ENCODE peak calls at places on chromosomes 5 and 9, in eight cellular contexts. F is GM12865, O is lower lobe of right lung, B is NB4, G is heart left ventricle, N is body of pancreas, C is endothelial cell of umbilical vein, K is Peyer's patch. Q is an unnamed sample.

GRCh38 chr9:71642043-71642442 is 126.3 kb downstream of the CEMIP2 start:
- DNase-seq in C (no peak), B (no peak), K (no peak), O (no peak), F (no peak), N (no peak), G (no peak), Q (no peak)

GRCh38 chr9:115146581-115147021 is 28.6 kb upstream of the TNC start:
- DNase-seq in O (no peak), B (no peak), F (no peak), C (no peak), N (no peak), K (no peak), G (no peak), Q (no peak)

GRCh38 chr5:169978744-169979143 is 1.6 kb downstream of the INSYN2B start:
- DNase-seq in G (no peak), B (no peak), K (no peak), O (no peak), C (no peak), F (no peak), N (no peak), Q (no peak)

GRCh38 chr5:147973086-147973485 is 66.7 kb upstream of the C5orf46 start:
- DNase-seq in N (no peak), F (no peak), K (no peak), O (no peak), G (no peak), B (no peak), C (no peak), Q (no peak)

GRCh38 chr9:106868096-106868495 is 5.1 kb downstream of the ZNF462 start:
- DNase-seq in C (no peak), K (no peak), F (no peak), G (no peak), N (no peak), O (no peak), B (no peak), Q (no peak)

GRCh38 chr9:135215571-135216161 is 128.2 kb downstream of the OLFM1 start:
- DNase-seq in K (no peak), C (no peak), G (peak), B (no peak), F (peak), O (peak), N (peak), Q (peak)

GRCh38 chr5:8340739-8341344 is 471.9 kb downstream of the MTRR start:
- DNase-seq in C (no peak), N (no peak), B (peak), G (no peak), K (no peak), F (no peak), O (no peak), Q (peak)

GRCh38 chr9:68515304-68516017 is 25.2 kb downstream of the TMEM252 start:
- DNase-seq in F (no peak), K (no peak), G (no peak), N (no peak), B (no peak), C (no peak), O (no peak), Q (peak)

GRCh38 chr5:61538722-61539501 is 206.9 kb downstream of the ZSWIM6 start:
- DNase-seq in C (no peak), O (no peak), B (no peak), N (no peak), G (no peak), F (no peak), K (no peak), Q (no peak)

GRCh38 chr5:33539192-33539591 is 98.4 kb downstream of the TARS1 start:
- DNase-seq in N (no peak), C (no peak), K (no peak), O (no peak), B (no peak), F (no peak), G (no peak), Q (no peak)

GRCh38 chr5:160199410-160199911 is 29.8 kb upstream of the FABP6 start:
- DNase-seq in K (peak), F (peak), G (peak), B (peak), O (peak), C (peak), N (peak), Q (peak)

GRCh38 chr5:106843812-106844416 is 826.8 kb downstream of the EFNA5 start:
- DNase-seq in O (no peak), N (no peak), G (no peak), K (no peak), C (peak), B (peak), F (peak), Q (no peak)

GRCh38 chr5:145681686-145682085 is 153.5 kb downstream of the PRELID2 start:
- DNase-seq in N (peak), F (peak), G (peak), O (no peak), C (peak), K (no peak), B (peak), Q (no peak)

GRCh38 chr5:143398451-143399237 is 4.8 kb downstream of the NR3C1 start:
- DNase-seq in G (no peak), C (peak), K (no peak), N (no peak), B (peak), O (no peak), F (no peak), Q (no peak)

GRCh38 chr5:179385892-179386291 is 40.6 kb upstream of the ADAMTS2 start:
- DNase-seq in F (no peak), B (no peak), G (no peak), O (no peak), C (no peak), K (no peak), N (no peak), Q (no peak)

GRCh38 chr9:77424993-77425392 is 223.1 kb downstream of the GNA14 start:
- DNase-seq in N (no peak), F (no peak), C (peak), O (no peak), G (no peak), K (no peak), B (no peak), Q (no peak)

GRCh38 chr5:81703840-81704239 is 47.1 kb downstream of the SSBP2 start:
- DNase-seq in N (no peak), O (no peak), K (no peak), B (no peak), C (no peak), G (no peak), F (no peak), Q (no peak)

GRCh38 chr5:1464096-1464446 is 18.8 kb upstream of the SLC6A3 start:
- DNase-seq in F (no peak), K (no peak), O (no peak), N (no peak), C (no peak), G (peak), B (no peak), Q (no peak)

GRCh38 chr5:134258896-134259295 is 33.0 kb upstream of the PPP2CA start:
- DNase-seq in N (no peak), B (no peak), O (no peak), K (no peak), F (no peak), C (no peak), G (no peak), Q (no peak)

GRCh38 chr9:20649381-20649780 is 27.1 kb upstream of the MLLT3 start:
- DNase-seq in G (no peak), N (no peak), C (peak), B (no peak), K (no peak), O (no peak), F (no peak), Q (no peak)

GRCh38 chr5:134003064-134003956 is 1.5 kb downstream of the VDAC1 start:
- DNase-seq in G (no peak), K (no peak), N (no peak), F (no peak), O (no peak), C (no peak), B (peak), Q (no peak)

GRCh38 chr9:31210982-31211570 is 1173.4 kb upstream of the ACO1 start:
- DNase-seq in F (no peak), O (peak), K (peak), N (no peak), C (no peak), B (no peak), G (no peak), Q (no peak)

GRCh38 chr5:145872914-145873313 is at the start of gene GRXCR2:
- DNase-seq in N (no peak), G (no peak), K (no peak), B (no peak), O (no peak), F (no peak), C (no peak), Q (no peak)

GRCh38 chr9:108081112-108081511 is 591.5 kb upstream of the KLF4 start:
- DNase-seq in N (no peak), O (no peak), B (no peak), K (no peak), F (no peak), G (no peak), C (no peak), Q (no peak)

GRCh38 chr9:134368571-134368970 is 42.3 kb downstream of the RXRA start:
- DNase-seq in C (no peak), K (no peak), B (peak), N (no peak), G (no peak), F (no peak), O (no peak), Q (no peak)

GRCh38 chr5:123639244-123639643 is 127.3 kb downstream of the CSNK1G3 start:
- DNase-seq in G (no peak), B (no peak), O (no peak), K (no peak), F (no peak), C (no peak), N (no peak), Q (no peak)

GRCh38 chr9:89802809-89803355 is 198.1 kb downstream of the GADD45G start:
- DNase-seq in N (peak), K (no peak), B (no peak), C (no peak), F (no peak), G (peak), O (peak), Q (no peak)

GRCh38 chr5:10337986-10338385 is 15.5 kb upstream of the MARCHF6 start:
- DNase-seq in N (no peak), O (no peak), C (no peak), B (no peak), F (no peak), G (no peak), K (no peak), Q (no peak)

GRCh38 chr5:669111-669841 is 23.9 kb downstream of the TPPP start:
- DNase-seq in N (peak), F (no peak), B (peak), K (no peak), O (peak), G (peak), C (peak), Q (no peak)

DNA sequence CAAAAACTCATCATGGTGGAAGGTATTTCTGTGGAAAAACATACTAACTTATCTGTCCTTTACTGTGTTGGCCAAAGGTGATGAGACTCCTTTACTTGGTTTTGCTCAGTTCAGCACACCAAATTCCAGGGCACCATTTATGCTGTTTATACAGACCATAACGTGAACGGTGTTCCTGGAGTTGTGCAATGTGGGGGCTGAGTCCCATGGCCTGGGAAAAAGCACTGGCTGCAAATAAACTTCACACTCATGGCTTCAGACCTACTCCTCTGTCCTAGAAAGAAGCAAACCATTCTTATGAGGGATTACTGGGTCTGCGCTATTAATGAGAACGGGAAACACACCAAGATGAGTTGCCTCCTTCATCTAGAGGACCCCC is 10.4 kb downstream of the FREM1 start:
- DNase-seq in G (no peak), F (no peak), N (peak), C (no peak), K (no peak), O (no peak), B (no peak), Q (no peak)
- TF ChIP-seq CTCF in G (no peak), F (no peak), N (no peak), C (no peak), K (no peak), O (no peak), B (no peak), Q (no peak)

DNA sequence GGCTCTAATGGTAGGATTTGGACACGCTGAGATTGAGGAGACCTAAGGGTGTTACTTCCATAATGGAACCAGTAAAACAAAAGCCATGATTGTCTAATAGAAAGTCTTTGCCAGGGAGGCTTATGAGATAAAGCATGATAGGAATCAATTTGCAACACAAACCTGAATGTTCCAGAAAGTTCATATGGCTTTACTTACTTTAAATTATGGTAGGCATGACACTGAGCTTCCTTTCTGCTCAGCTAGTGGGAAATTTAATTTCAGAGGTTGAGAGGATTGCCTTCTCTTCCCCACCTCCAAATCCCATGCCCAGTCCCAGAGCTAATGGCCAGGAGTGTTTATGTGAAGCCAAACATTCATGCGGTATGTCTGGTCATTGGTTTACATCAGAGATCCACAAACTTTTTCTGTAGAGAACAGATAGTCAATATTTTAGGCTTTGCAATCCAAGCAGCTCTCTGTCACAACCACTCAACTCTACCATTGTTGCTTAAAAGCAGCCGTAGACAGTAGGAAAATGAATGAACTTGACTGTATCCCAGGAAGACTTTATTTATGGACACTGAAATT is 114.5 kb downstream of the UGCG start:
- DNase-seq in G (no peak), F (no peak), B (no peak), N (no peak), O (no peak), K (no peak), C (no peak), Q (no peak)
- TF ChIP-seq CTCF in G (no peak), F (no peak), B (no peak), N (no peak), O (no peak), K (no peak), C (no peak), Q (no peak)

GRCh38 chr5:66757219-66757833 is 161.1 kb downstream of the MAST4 start:
- DNase-seq in K (peak), B (peak), C (peak), F (peak), G (peak), N (peak), O (no peak), Q (no peak)
- TF ChIP-seq CTCF in K (peak), B (no peak), C (peak), F (peak), G (peak), N (peak), O (peak), Q (no peak)

DNA sequence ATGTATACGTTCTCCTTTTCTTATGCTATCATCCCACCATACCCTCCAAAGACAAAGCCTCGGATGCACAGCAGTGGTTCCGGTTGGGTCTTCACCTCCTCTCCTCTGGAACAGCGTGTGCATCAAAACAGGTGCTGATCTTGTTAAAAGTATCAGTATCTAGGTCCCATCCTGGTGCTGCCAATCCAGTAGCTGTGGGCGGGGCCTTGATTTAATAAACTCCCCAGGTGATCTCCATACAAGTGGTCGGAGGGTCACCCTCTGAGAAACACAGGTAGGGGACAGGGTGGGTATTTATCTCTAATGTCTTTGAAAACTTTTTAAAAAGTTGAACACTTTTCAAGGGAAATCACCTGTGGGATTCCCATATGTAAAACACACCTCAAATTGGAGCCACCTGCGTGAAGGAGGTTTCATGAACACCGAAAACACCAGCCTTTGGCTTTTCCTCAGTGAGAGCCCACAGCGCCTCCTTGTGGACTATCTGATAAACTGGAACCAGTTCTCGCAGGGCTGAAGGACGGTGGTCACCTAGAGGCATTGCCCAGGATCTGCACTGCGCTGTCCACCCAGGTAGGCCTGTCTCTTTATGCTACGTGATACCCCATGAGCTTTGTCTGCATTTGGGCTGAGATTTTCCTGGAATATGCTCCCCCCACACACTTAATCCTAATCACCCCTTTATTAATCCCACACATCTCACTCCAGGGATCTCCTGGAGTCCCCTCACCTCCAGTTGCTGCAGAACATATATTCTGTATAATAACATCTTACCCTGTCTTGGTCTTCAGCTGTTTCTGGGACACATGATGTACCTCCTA is 80.5 kb upstream of the EPB41L4B start:
- DNase-seq in G (no peak), B (peak), F (peak), C (peak), N (peak), K (no peak), O (peak), Q (no peak)
- TF ChIP-seq CTCF in G (peak), B (peak), F (peak), C (peak), N (peak), K (no peak), O (peak), Q (peak)

GRCh38 chr5:5882706-5883105 is 460.2 kb downstream of the ICE1 start:
- DNase-seq in G (no peak), N (no peak), O (no peak), K (no peak), B (no peak), C (no peak), F (no peak), Q (no peak)
- TF ChIP-seq CTCF in G (no peak), N (no peak), O (no peak), K (no peak), B (no peak), C (no peak), F (no peak), Q (no peak)

GRCh38 chr9:136572596-136573313 is 26.9 kb upstream of the NOTCH1 start:
- DNase-seq in G (no peak), F (no peak), C (no peak), K (no peak), O (no peak), N (no peak), B (no peak), Q (no peak)

GRCh38 chr9:136572003-136572595 is 26.3 kb upstream of the NOTCH1 start:
- DNase-seq in B (no peak), G (peak), N (no peak), O (no peak), C (no peak), F (no peak), K (no peak), Q (no peak)

GRCh38 chr9:136570916-136571315 is 25.1 kb upstream of the NOTCH1 start:
- DNase-seq in C (no peak), K (no peak), G (no peak), N (no peak), B (no peak), F (no peak), O (no peak), Q (no peak)

GRCh38 chr9:136570191-136570845 is 24.5 kb upstream of the NOTCH1 start:
- DNase-seq in N (no peak), O (no peak), G (no peak), C (no peak), F (no peak), K (no peak), B (no peak), Q (no peak)

DNA sequence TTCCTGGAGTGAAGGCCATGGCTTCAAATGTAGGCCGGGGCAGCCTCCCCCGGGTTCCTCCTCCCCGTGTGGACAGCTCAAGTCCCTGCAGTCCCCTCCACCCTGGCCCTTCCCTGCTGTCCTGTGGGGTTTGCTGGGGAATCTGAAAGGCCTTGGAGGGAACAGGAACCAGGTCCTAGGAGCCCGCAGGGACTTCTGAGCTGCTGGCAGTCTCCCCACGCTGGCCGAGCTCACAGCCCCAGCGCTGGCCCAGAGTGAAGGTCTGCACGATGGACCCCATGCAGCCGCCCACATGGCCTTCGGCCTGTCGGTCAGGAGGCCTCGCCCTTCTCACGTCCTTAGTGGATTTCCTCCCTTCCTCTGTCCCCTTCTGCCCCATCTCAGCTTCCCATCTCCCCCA is 25.7 kb upstream of the NOTCH1 start:
- DNase-seq in N (no peak), O (no peak), B (no peak), K (no peak), C (no peak), G (no peak), F (no peak), Q (no peak)
- TF ChIP-seq CTCF in N (no peak), O (no peak), B (no peak), K (no peak), C (no peak), G (no peak), F (no peak), Q (no peak)

DNA sequence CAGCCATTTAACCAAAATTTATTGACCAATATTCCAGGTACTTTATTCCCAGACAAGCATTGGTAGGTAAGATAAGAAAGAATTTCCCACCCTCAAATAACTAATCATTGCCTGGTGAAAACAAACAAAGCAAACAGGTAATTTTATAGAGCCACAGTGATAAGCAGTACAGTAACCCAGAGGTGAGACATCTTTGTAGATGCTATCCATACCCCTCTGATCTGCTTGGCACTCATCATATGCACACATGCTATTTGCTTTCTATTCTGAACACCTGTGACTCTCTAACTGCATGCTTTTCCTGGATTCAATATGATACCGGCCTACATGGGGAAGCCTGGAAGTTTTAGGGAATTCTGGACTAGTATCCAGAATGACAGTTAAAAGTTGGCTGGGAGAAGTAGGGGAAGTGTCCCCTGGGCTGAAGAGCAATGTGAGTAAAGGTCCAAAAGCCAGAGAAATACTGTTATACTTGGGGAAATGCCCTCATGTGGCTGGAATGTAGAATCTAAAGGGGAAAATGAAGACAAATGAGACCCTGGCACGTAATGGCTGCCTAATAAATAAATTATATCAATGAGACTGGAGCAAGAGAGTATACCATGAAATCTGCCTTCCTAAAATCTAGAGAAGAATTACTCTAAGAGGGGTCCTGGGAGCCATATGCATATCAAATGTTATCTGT is 243.8 kb upstream of the ADAMTSL1 start:
- DNase-seq in G (no peak), B (no peak), C (no peak), N (no peak), F (no peak), K (no peak), O (no peak), Q (no peak)
- TF ChIP-seq CTCF in G (no peak), B (no peak), C (no peak), N (no peak), F (no peak), K (no peak), O (no peak), Q (no peak)

Q was measured in mucosa of descending colon.